ENCODE peak calls at places on chromosomes 13 and 19, in seven cellular contexts. H is HepG2, P is H1, G is K562, S is HCT116, Y is GM12878, Q is SK-N-SH. K is an unnamed sample.

GRCh38 chr13:40517486-40518311 is 148.7 kb downstream of the FOXO1 start:
- DNase-seq in H (no peak), P (no peak), G (no peak), S (no peak), Y (peak), Q (no peak), K (no peak)

GRCh38 chr13:65911546-65912193 is 1318.5 kb downstream of the PCDH9 start:
- DNase-seq in H (no peak), P (no peak), G (no peak), S (no peak), Y (no peak), Q (no peak), K (no peak)

GRCh38 chr19:35154535-35155406 is at the start of gene FXYD5:
- DNase-seq in H (no peak), P (peak), G (peak), S (no peak), Y (no peak), Q (peak), K (no peak)

GRCh38 chr19:19650331-19650730 is 6.9 kb upstream of the GMIP start:
- DNase-seq in H (no peak), P (no peak), G (no peak), S (no peak), Y (no peak), Q (no peak), K (no peak)

GRCh38 chr19:7900401-7900870 is 3.2 kb upstream of the MAP2K7 start:
- DNase-seq in H (no peak), P (no peak), G (no peak), S (no peak), Y (no peak), Q (no peak), K (no peak)

GRCh38 chr19:57887195-57887941 is 1.5 kb downstream of the ZNF814 start:
- DNase-seq in H (no peak), P (no peak), G (no peak), S (no peak), Y (no peak), Q (no peak), K (peak)

GRCh38 chr19:15195987-15196682 is 4.7 kb downstream of the NOTCH3 start:
- DNase-seq in H (no peak), P (peak), G (no peak), S (peak), Y (no peak), Q (no peak), K (peak)

GRCh38 chr13:98239156-98240076 is 62.3 kb upstream of the RNF113B start:
- DNase-seq in H (no peak), P (peak), G (no peak), S (no peak), Y (no peak), Q (no peak), K (no peak)

GRCh38 chr13:87677334-87678234 is 6.4 kb downstream of the SLITRK5 start:
- DNase-seq in H (peak), P (peak), G (no peak), S (no peak), Y (no peak), Q (peak), K (peak)

GRCh38 chr19:5953680-5954213 is 24.2 kb downstream of the RANBP3 start:
- DNase-seq in H (no peak), P (no peak), G (peak), S (no peak), Y (no peak), Q (no peak), K (no peak)

GRCh38 chr13:100523994-100524393 is 64.6 kb downstream of the GGACT start:
- DNase-seq in H (no peak), P (no peak), G (no peak), S (no peak), Y (no peak), Q (no peak), K (no peak)

GRCh38 chr13:112994781-112995355 is 25.9 kb downstream of the MCF2L start:
- DNase-seq in H (no peak), P (no peak), G (no peak), S (no peak), Y (no peak), Q (no peak), K (no peak)
- TF ChIP-seq JUND in H (no peak), P (no peak), G (no peak), S (no peak), Y (no peak), Q (no peak), K (no peak)

DNA sequence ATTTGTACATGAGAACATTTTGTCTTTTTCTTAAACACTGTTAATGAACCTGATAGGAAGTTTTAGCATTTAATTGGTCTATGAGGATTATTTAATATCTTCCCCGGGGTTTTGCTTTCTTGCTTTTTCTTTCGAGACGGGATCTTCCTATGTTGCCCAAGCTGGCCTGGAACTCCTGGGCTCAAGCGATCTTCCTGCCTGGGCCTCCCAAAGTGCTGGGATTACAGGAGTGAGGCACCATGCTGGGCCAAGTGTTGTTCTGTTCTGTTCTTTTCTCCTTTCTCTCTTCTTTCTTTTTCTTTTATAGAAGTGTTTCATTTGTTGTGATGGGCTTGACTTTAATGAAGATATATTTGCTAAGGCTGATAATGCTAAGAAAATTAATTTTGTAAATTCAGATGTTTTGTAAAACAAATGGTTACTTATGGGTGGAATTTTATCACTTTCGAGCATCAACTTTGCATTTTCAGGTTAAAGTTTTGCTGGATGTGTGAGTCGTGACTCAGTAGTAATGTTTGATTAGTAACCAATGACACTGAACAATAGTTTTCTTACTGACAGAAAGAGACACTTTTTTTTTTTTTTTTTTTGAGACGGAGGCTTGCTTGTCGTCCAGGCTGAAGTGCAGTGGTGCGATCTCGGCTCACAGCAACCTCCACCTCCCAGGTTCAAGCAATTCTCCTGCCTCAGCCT is 2.2 kb downstream of the PAN3 start:
- DNase-seq in H (no peak), P (no peak), G (no peak), S (no peak), Y (no peak), Q (no peak), K (no peak)
- TF ChIP-seq JUND in H (no peak), P (no peak), G (no peak), S (no peak), Y (no peak), Q (no peak), K (no peak)

GRCh38 chr13:114045113-114045735 is 71.3 kb upstream of the C13orf46 start:
- DNase-seq in H (no peak), P (no peak), G (no peak), S (no peak), Y (no peak), Q (no peak), K (no peak)
- TF ChIP-seq JUND in H (no peak), P (no peak), G (no peak), S (no peak), Y (no peak), Q (no peak), K (no peak)

GRCh38 chr13:32829676-32830091 is 186.5 kb upstream of the KL start:
- DNase-seq in H (no peak), P (no peak), G (no peak), S (peak), Y (no peak), Q (no peak), K (no peak)
- TF ChIP-seq JUND in H (no peak), P (no peak), G (no peak), S (no peak), Y (no peak), Q (peak), K (no peak)

GRCh38 chr13:94798738-94799137 is 86.4 kb upstream of the SOX21 start:
- DNase-seq in H (no peak), P (no peak), G (no peak), S (no peak), Y (no peak), Q (no peak), K (no peak)

GRCh38 chr13:94799330-94799729 is 87.0 kb upstream of the SOX21 start:
- DNase-seq in H (no peak), P (no peak), G (no peak), S (no peak), Y (no peak), Q (no peak), K (no peak)

GRCh38 chr13:94795292-94795691 is 82.9 kb upstream of the SOX21 start:
- DNase-seq in H (no peak), P (no peak), G (no peak), S (no peak), Y (no peak), Q (peak), K (no peak)

DNA sequence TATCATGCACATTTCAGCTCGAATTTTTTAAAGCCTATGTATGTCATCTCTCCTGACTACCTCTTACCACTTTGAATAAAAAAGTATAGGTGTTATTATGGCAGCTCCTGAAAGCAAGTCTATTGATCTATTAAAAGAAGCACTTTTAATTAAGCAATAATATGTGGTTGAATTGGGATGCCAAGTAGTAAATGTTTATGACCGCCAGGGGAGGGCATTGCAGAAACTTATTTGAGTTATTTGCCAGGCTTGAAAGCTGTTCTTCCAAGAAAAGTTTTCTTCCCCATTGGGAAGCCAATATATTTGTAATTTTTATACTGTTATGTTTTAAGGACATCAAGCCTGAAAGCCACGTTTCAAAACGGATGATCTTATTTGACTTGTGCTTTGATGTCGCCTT is 88.1 kb upstream of the SOX21 start:
- DNase-seq in H (no peak), P (no peak), G (no peak), S (no peak), Y (no peak), Q (no peak), K (no peak)
- TF ChIP-seq JUND in H (no peak), P (no peak), G (no peak), S (no peak), Y (no peak), Q (no peak), K (no peak)

K was measured in T47D.